ENCODE peak calls at places on chromosome 9, in four cellular contexts. I, K, L and C are unnamed samples.

GRCh38 chr9:107269681-107270080 is 13.4 kb upstream of the RAD23B start:
- DNase-seq in I (no peak), K (no peak), L (no peak), C (no peak)

GRCh38 chr9:108991479-108991878 is 21.8 kb downstream of the CTNNAL1 start:
- DNase-seq in I (no peak), K (no peak), L (no peak), C (no peak)

GRCh38 chr9:136048560-136049411 is 46.3 kb downstream of the NACC2 start:
- DNase-seq in I (no peak), K (peak; percentile 71), L (no peak), C (no peak)

GRCh38 chr9:109241207-109241606 is 74.2 kb upstream of the FRRS1L start:
- DNase-seq in I (no peak), K (no peak), L (no peak), C (no peak)

GRCh38 chr9:18976368-18977238 is 56.4 kb downstream of the SAXO1 start:
- DNase-seq in I (no peak), K (no peak), L (no peak), C (no peak)

GRCh38 chr9:90459321-90459720 is 183.3 kb downstream of the DIRAS2 start:
- DNase-seq in I (no peak), K (no peak), L (no peak), C (no peak)

GRCh38 chr9:83199240-83199639 is 136.3 kb upstream of the RASEF start:
- DNase-seq in I (no peak), K (no peak), L (peak; percentile 37), C (no peak)

GRCh38 chr9:133691659-133692363 is 46.3 kb downstream of the SARDH start:
- DNase-seq in I (no peak), K (peak; percentile 45), L (peak; percentile 24), C (no peak)

GRCh38 chr9:37650873-37651768 is at the start of gene FRMPD1:
- DNase-seq in I (no peak), K (peak; percentile 88), L (peak; percentile 70), C (peak; percentile 78)

GRCh38 chr9:106613250-106613737 is 249.7 kb upstream of the ZNF462 start:
- DNase-seq in I (no peak), K (peak; percentile 64), L (no peak), C (peak; percentile 75)

GRCh38 chr9:98287383-98287782 is 31.9 kb upstream of the TBC1D2 start:
- DNase-seq in I (no peak), K (no peak), L (no peak), C (no peak)

GRCh38 chr9:122392714-122393113 is 21.9 kb downstream of the PTGS1 start:
- DNase-seq in I (no peak), K (no peak), L (no peak), C (no peak)

GRCh38 chr9:27383524-27383923 is 86.6 kb upstream of the EQTN start:
- DNase-seq in I (no peak), K (no peak), L (no peak), C (no peak)

GRCh38 chr9:21833090-21833801 is 30.8 kb downstream of the MTAP start:
- DNase-seq in I (no peak), K (no peak), L (no peak), C (no peak)

GRCh38 chr9:121283856-121284732 is 16.1 kb downstream of the GSN start:
- DNase-seq in I (no peak), K (peak; percentile 74), L (no peak), C (no peak)

DNA sequence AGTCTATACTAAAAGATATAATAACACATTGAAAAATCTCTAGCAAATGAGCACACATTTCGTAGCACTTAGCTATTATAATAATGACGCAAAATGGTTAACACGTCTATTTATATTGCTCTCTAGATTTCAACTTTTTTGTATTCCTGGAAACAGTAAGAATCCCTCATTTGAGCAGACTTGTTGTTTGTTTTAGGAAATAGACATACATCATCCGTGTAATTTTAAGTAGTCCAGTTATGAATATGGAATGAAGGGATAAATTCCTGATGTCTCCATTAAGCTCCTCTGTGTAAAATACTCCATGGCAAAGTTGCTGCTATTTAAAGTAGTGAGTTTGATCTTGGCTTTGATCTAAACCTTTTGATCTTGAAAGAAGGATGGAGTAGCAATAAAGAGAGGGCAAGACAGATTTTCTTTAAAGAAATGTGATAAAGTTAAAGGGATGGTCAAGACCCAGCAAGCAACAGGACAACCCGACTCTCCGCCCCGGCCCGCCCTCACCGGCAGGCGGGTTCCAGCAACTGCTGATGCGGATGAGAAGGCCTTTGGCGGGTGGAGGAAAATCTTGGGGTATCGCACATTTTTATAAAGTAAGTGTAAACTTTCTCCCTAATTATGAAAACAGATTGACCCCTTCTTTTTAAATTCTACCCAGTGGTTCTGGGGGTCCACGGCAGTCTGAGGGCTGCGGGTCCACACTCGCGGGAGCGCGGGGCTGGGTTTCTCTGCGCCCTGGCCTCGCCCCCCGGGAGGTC is 277.4 kb downstream of the AOPEP start:
- DNase-seq in I (no peak), K (peak; percentile 90), L (peak; percentile 76), C (peak; percentile 71)
- TF ChIP-seq CTCF in I (no peak), K (no peak), L (no peak), C (no peak)

GRCh38 chr9:129456549-129457324 is 164.2 kb downstream of the C9orf50 start:
- DNase-seq in I (no peak), K (no peak), L (no peak), C (no peak)

GRCh38 chr9:129458663-129459549 is 162.0 kb downstream of the C9orf50 start:
- DNase-seq in I (no peak), K (peak; percentile 91), L (peak; percentile 74), C (peak; percentile 61)

GRCh38 chr9:129458155-129458661 is 162.7 kb downstream of the C9orf50 start:
- DNase-seq in I (no peak), K (peak; percentile 83), L (no peak), C (peak; percentile 59)

GRCh38 chr9:129455151-129455995 is 165.5 kb downstream of the C9orf50 start:
- DNase-seq in I (no peak), K (no peak), L (no peak), C (no peak)

GRCh38 chr9:129457325-129457779 is 163.5 kb downstream of the C9orf50 start:
- DNase-seq in I (no peak), K (no peak), L (no peak), C (no peak)
- H3K4me1 ChIP-seq in I (peaks cover 32% of the 10 kb centered on the region), K (peaks cover 29% of the 10 kb centered on the region), L (peaks cover 23% of the 10 kb centered on the region), C (peaks cover 37% of the 10 kb centered on the region)

DNA sequence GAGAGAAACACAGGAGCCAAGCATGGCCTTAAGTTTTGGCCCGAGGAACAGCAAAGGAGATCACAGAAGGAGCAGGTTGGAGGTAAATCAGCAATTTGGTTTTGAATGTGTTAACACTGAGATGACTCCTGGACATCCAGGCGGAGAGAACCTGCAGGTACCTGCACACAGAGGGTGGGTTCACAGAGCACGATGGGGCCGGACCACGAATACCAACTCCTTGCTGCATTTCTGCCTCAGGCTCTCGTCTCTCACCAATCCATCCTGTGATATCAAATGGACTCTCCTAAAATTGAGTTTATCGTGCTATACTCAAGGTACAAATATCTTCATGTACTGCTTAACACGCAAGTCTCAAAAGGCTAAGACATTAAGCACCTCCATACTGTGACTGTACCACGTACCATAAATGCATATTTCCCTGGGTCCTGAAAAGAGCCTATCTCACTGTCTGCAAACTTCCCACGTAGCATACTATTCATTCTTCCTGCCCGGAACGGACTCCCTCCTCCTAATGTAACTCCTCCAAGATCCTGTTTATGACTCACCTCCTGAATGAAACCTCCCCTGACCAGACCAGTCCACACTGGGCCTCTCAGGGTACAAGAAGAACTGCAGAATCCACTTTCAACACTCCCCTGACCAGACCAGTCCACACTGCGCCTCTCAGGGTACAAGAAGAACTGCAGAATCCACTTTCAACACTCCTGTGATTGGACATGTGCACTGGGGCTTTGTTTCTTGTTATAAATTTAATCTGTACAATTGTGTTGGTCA is 380.8 kb upstream of the RFX3 start:
- DNase-seq in I (no peak), K (no peak), L (no peak), C (no peak)
- TF ChIP-seq CTCF in I (no peak), K (no peak), L (no peak), C (no peak)

DNA sequence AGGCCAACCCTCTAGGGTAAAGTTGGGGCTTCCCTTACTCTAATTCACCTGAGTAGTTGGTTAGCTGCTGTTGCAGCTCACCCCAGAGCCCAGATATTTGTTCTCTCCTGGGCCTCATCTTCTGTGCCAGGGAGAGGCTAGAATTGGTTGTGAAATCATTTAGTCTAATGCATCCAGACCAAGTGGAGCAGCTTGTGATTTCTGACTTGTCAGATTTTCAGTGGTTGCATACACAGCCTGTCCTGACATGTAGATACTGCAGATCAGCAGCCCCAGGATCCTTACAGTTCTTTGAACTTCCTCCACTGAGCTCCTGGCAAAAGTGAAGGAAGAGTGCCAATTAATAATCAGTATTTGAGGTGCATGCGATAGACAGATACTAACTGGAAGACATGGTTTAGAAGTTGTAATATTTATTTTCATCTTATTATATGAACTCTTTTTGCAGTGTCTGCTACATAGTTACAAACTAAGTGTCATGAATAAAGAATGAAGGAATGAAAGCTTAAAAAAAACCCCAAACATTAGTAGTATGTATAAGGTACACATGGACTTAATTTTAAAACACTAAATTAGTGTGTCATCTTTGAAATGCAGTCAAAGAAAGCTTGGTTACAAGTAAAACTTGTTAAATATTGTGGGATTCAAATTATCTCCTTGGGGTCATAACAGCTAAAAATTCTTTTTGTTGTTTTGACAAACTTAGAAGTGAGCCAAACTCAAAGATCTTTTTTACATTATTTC is 128.5 kb downstream of the VPS13A start:
- DNase-seq in I (no peak), K (no peak), L (no peak), C (no peak)
- H3K4me1 ChIP-seq in I (no peaks in the 10 kb centered on the region), K (no peaks in the 10 kb centered on the region), L (no peaks in the 10 kb centered on the region), C (no peaks in the 10 kb centered on the region)

DNA sequence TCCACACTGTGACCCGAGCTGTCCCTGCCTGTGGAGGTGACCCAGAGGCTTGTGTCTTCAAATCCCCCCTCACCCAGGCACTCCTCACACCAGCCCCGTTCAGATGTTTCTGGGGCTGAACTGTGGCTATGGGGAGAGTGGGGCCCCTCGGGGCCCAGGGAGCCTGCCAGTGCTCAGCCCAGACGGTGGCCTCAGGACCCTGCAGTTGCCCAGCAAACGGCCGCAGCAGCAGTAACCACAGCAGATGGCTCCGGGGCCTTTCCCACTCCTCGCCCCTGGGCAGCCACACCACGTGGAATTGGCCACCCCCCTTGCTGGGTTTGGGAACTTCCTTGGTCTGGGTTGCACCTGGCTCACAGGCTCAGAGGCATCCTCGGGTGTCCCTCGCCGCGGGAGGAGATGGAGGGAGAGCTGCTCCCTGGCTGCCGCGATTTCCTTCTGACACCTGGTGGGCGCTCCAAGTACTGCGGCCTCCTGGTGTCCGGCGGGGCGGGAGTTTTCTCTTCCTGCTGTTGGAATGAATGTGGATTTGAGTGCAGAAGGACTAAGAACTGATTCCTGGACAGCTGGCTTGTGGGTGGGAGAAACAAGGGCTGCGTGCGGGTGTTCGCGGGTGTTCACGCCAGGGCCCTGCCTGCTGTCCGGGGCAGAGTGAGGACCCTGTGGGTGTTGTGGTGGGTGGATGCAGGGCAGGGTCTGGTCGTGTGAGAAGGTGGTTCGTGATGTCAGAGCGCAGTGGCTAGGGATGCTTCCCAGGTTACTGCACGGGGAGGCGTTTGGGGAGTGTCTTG is 97.5 kb downstream of the COL5A1 start:
- DNase-seq in I (no peak), K (no peak), L (peak; percentile 89), C (peak; percentile 70)
- TF ChIP-seq CTCF in I (peak; percentile 92), K (peak; percentile 92), L (peak; percentile 93), C (peak; percentile 85)